ENCODE peak calls at places on chromosomes 5 and 9, in ten cellular contexts. J, B, Q, O, V, N, K, R, D and P are unnamed samples.

GRCh38 chr5:74938250-74938649 is 72.1 kb upstream of the FAM169A start:
- DNase-seq in B (no peak), Q (no peak), R (no peak), O (no peak), V (no peak), K (peak), D (no peak), N (no peak), J (no peak), P (no peak)

GRCh38 chr9:126436545-126437269 is 110.1 kb downstream of the MVB12B start:
- DNase-seq in K (peak), D (no peak), Q (no peak), B (no peak), R (no peak), O (no peak), J (no peak), V (no peak), N (no peak), P (no peak)

GRCh38 chr9:93196095-93197055 is 12.4 kb downstream of the WNK2 start:
- DNase-seq in D (peak), K (no peak), Q (no peak), J (no peak), B (peak), V (no peak), N (no peak), O (no peak), R (no peak), P (no peak)

GRCh38 chr9:127033784-127034183 is 88.7 kb downstream of the ANGPTL2 start:
- DNase-seq in K (no peak), D (no peak), N (no peak), Q (no peak), O (peak), V (no peak), J (no peak), R (no peak), B (no peak), P (no peak)

GRCh38 chr9:34365282-34365681 is 11.4 kb downstream of the MYORG start:
- DNase-seq in R (no peak), O (no peak), Q (no peak), V (no peak), J (no peak), D (no peak), B (no peak), N (no peak), K (no peak), P (no peak)

GRCh38 chr9:132422574-132422973 is 12.6 kb downstream of the CFAP77 start:
- DNase-seq in K (no peak), R (no peak), O (peak), D (no peak), N (no peak), V (no peak), J (no peak), B (no peak), Q (no peak), P (no peak)

GRCh38 chr9:13377286-13377925 is 97.9 kb upstream of the MPDZ start:
- DNase-seq in N (no peak), V (no peak), J (no peak), K (no peak), R (no peak), Q (no peak), B (no peak), D (no peak), O (no peak), P (no peak)

GRCh38 chr9:15249042-15249818 is 57.8 kb downstream of the TTC39B start:
- DNase-seq in J (peak), N (no peak), Q (no peak), K (no peak), D (no peak), R (no peak), B (no peak), V (no peak), O (peak), P (no peak)

GRCh38 chr5:177092178-177093081 is 5.7 kb downstream of the FGFR4 start:
- DNase-seq in V (no peak), J (no peak), N (no peak), R (no peak), Q (no peak), K (no peak), D (no peak), O (no peak), B (no peak), P (no peak)

GRCh38 chr5:35436441-35437057 is 181.1 kb upstream of the SPEF2 start:
- DNase-seq in O (no peak), R (no peak), Q (no peak), D (no peak), B (no peak), N (peak), J (peak), K (peak), V (peak), P (no peak)

GRCh38 chr9:9615086-9615485 is 997.7 kb downstream of the PTPRD start:
- DNase-seq in Q (no peak), V (peak), R (no peak), B (no peak), J (no peak), O (no peak), N (no peak), D (no peak), K (no peak), P (no peak)

GRCh38 chr9:8627944-8628679 is 828.5 kb upstream of the DMAC1 start:
- DNase-seq in O (no peak), J (no peak), N (no peak), R (no peak), Q (no peak), B (no peak), V (no peak), D (no peak), K (no peak), P (no peak)

GRCh38 chr9:125375820-125376219 is 114.2 kb downstream of the GAPVD1 start:
- DNase-seq in V (no peak), Q (no peak), B (no peak), J (no peak), N (no peak), R (no peak), O (no peak), D (no peak), K (no peak), P (no peak)

GRCh38 chr9:125377584-125378250 is 116.1 kb downstream of the GAPVD1 start:
- DNase-seq in O (no peak), V (no peak), K (no peak), B (no peak), Q (no peak), R (no peak), J (no peak), N (no peak), D (no peak), P (no peak)

GRCh38 chr9:125376261-125377226 is 114.9 kb downstream of the GAPVD1 start:
- DNase-seq in J (no peak), D (no peak), N (no peak), R (no peak), V (no peak), O (no peak), K (no peak), B (no peak), Q (no peak), P (no peak)

GRCh38 chr9:125372441-125373226 is 111.0 kb downstream of the GAPVD1 start:
- DNase-seq in V (no peak), Q (no peak), O (no peak), J (no peak), N (no peak), K (no peak), R (no peak), D (no peak), B (no peak), P (no peak)

DNA sequence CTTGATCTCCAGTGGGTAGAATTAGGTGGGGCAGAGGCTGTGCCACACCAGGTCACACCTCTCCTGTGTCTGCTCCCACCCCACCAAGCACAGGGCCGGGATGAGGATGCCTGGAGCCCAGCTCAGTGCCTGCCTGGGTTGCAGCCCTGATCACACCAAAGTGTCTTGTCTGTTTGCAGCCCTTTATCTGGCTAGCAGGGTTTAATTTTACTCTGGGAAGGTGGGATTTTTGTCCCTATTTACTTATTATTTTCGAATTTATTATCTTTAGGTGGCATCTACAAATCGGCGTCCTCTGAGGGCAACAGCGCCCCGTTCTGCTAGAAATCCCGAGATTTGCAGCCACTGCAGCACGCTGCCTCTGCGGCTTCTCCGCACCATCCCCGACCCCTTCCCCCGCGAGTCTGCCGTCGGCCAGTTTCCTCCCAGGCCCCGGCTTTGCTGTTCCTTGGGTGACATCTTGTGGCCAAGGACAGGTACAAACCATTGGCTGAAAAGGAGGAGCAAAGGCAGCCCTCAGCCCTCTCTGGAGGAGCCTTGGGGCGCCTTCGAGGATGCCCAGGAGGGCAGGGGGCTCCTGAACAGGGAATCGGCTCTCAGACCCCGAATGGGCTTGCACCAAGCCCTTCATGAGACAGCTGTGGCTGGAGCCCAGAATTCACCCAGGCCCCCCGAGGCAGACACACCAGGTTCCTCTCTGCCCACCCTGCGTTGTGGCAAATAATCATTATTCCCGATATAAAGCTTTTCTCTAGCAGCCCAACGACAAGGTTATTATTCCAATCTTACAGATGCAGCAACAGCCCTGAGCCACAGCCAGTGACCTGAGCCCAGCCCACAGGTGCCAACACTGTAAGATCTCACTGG is 113.0 kb downstream of the GAPVD1 start:
- DNase-seq in V (peak), B (peak), D (peak), O (peak), J (peak), R (peak), K (peak), N (peak), Q (peak), P (peak)
- H3K4me3 ChIP-seq in V (peak), B (no peak), D (peak), O (no peak), J (no peak), R (no peak), K (no peak), N (peak), Q (peak), P (peak)

DNA sequence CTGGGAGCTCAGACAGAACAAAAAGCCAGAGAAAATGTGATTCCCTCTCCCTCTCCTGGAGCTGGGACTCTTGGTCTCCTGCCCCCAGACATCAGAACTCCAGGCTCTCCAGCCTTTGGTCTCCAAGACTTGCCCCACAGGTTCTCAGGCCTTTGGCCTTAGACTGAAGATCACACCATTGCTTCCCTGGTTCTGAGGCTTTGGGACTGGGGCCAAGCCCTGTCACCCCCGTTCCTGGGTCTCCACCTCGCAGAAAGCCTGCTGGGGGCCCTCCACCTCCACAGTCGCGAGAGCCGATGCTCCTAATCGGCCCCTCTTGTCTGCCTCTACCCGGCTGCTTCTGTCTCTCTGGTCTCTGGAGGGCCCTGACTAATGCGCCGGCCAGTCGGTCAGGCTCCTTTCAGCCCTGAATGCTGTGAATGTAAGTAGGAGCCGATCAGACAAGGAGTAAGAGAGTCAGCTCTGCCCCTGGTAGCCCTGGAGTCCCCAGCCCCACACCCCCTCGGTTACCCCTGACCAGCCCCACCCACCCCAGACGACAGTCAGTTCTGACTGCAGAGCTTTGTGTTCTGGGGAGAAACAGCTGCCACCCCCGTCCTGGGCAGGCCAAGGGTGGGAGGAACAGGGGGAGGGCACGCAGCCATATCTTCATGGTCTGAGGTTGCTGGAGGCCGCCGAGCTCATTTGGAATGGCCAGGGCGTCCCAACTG is 57.5 kb downstream of the VAV2 start:
- DNase-seq in N (no peak), O (no peak), J (no peak), B (no peak), V (no peak), D (no peak), K (no peak), Q (peak), R (no peak), P (no peak)
- H3K4me3 ChIP-seq in N (no peak), O (no peak), J (no peak), B (no peak), V (no peak), D (peak), K (no peak), Q (no peak), R (no peak), P (peak)

DNA sequence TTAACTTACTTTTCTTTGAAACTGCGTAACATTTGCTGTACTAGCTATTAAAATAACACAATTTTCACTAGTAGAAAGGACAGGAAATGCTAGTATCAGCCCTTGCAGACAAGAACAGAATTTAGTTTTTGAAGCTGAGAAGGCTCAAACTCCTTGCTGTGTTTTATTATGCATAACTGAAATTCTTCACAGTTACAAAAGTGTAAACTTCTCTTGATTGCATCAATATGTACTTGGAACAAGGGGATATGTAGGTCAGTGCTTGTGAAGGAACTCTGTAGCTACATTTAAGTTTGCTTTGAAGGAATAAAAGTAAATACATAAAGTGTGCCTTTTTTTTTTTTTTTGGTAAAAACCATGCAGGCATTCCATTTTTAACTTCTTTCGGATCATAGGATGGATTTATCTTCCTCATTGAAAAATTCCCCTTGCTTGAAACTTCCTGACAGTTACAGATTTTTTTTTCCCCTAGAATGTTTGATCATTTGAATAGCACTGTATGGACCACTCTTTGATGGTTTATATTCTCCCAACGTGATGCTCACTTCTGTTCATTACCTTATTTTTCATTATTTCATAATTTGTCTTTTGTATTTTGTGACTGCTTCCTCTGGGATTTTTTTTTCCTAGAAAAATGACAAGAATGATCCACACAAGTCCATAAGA is 94.9 kb upstream of the DAB2 start:
- DNase-seq in Q (no peak), B (no peak), K (no peak), D (no peak), J (peak), O (no peak), N (peak), V (no peak), R (no peak), P (no peak)
- H3K4me3 ChIP-seq in Q (no peak), B (no peak), K (no peak), D (no peak), J (no peak), O (no peak), N (peak), V (no peak), R (no peak), P (peak)

GRCh38 chr5:81779935-81780266 is 29.0 kb upstream of the SSBP2 start:
- DNase-seq in B (no peak), N (no peak), R (peak), D (no peak), O (no peak), K (peak), V (no peak), J (no peak), Q (no peak), P (no peak)

GRCh38 chr5:81779125-81779934 is 28.4 kb upstream of the SSBP2 start:
- DNase-seq in B (peak), K (peak), N (no peak), V (peak), R (peak), J (no peak), Q (peak), D (peak), O (no peak), P (peak)

GRCh38 chr5:81776258-81776657 is 25.4 kb upstream of the SSBP2 start:
- DNase-seq in V (no peak), B (no peak), R (no peak), Q (no peak), K (no peak), J (no peak), N (no peak), D (no peak), O (no peak), P (no peak)

GRCh38 chr5:81782811-81783210 is 31.9 kb upstream of the SSBP2 start:
- DNase-seq in N (no peak), O (no peak), D (no peak), Q (no peak), K (peak), V (no peak), J (no peak), R (no peak), B (no peak), P (no peak)

GRCh38 chr5:81778642-81779041 is 27.7 kb upstream of the SSBP2 start:
- DNase-seq in N (peak), O (no peak), B (no peak), D (no peak), V (peak), Q (no peak), R (peak), J (no peak), K (peak), P (no peak)
- H3K4me3 ChIP-seq in N (peak), O (no peak), B (no peak), D (peak), V (peak), Q (peak), R (peak), J (no peak), K (peak), P (peak)

DNA sequence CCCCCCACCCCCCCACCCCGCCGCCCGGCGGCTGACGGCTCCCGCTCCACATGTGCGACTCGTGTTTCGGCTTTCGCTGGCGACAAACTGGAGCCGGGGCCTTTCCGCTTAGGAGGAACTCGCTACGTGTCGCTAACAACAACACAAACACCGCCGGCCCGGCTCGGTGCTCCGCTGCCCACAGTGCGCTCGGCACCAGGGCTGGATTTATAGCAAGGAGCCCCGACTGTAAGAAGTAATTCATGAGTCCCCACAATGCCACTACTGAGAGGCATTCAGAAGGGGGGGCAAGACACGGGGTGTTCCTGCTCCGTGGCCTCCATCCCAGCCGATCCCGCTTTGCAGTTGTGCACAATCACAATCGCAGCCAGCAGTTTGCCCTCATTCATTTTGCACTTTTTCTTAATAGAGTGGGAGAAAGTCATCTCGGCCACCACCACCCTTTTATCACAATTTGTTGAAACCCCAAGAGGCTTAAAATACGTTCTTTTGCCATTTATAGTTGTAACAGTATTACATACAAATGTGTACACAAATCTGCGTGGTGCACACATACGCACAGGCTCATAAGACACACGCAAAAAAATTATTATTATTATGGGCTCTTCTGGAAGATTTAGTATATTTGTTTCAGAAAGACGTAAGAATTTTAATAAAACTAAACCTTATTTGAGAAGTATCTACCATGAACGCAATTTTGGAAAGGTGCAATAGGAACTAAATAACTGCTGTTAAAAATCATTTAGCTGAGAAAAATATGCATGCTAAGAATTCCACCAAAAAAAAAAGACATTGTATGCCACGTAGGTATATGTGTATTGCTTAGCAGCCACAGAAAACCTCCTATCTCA is 48.1 kb downstream of the EBF1 start:
- DNase-seq in O (peak), Q (peak), N (peak), J (peak), D (peak), B (peak), V (peak), R (no peak), K (peak), P (peak)
- H3K4me3 ChIP-seq in O (peak), Q (peak), N (no peak), J (no peak), D (peak), B (no peak), V (peak), R (no peak), K (peak), P (peak)

GRCh38 chr5:136192526-136193395 is at the start of gene SMIM32:
- DNase-seq in Q (peak), N (peak), D (no peak), B (peak), O (peak), K (no peak), R (no peak), V (no peak), J (peak), P (no peak)
- H3K4me3 ChIP-seq in Q (peak), N (peak), D (peak), B (peak), O (peak), K (no peak), R (no peak), V (no peak), J (peak), P (peak)

GRCh38 chr9:112380771-112381181 is 868 bp downstream of the HSDL2 start:
- DNase-seq in D (no peak), R (peak), Q (no peak), V (peak), B (no peak), N (peak), O (peak), K (peak), J (peak), P (no peak)
- H3K4me3 ChIP-seq in D (peak), R (peak), Q (peak), V (peak), B (peak), N (peak), O (peak), K (peak), J (no peak), P (peak)

GRCh38 chr9:128770286-128770685 is 1.4 kb downstream of the ZER1 start:
- DNase-seq in R (no peak), B (no peak), K (no peak), V (no peak), D (no peak), N (no peak), O (no peak), Q (no peak), J (no peak), P (no peak)
- H3K4me3 ChIP-seq in R (peak), B (no peak), K (no peak), V (no peak), D (peak), N (peak), O (peak), Q (peak), J (no peak), P (peak)

DNA sequence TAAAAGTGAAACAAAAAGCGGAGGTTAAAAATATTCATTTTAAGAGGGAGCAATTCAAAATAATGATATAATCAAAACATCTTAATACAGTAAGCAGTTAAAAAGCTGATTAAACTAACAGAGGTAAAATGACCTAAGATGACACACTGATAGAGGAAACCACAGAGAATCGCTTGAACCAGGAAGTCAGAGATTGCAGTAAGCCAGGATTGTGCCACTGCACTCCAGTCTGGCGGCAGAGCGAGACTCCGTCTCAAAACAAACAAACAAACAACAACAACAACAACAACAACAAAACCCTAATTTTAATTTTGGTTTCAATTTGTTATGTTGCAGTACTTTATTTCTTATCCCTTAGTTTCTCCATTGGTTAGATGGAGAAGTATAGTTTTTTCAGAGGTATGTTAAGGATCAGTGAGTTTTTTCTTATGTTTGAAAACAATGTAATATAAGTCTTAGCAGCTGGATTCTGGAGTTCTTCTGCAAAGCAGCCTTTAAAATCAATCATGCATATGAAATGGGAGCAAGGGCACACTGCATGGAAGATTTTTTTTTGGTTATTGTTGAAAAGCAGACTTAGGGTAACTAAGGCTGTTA is 58.5 kb downstream of the MLANA start:
- DNase-seq in Q (no peak), V (peak), D (no peak), R (peak), N (peak), O (no peak), B (no peak), K (peak), J (peak), P (no peak)
- H3K4me3 ChIP-seq in Q (peak), V (peak), D (peak), R (peak), N (peak), O (no peak), B (no peak), K (no peak), J (no peak), P (peak)